ENCODE peak calls at places on chromosome 18, in six cellular contexts. H is SK-N-SH, Q is HepG2, E is K562, U is GM12878, O is H1. G is an unnamed sample.

GRCh38 chr18:77733292-77733903 is 483.8 kb downstream of the GALR1 start:
- DNase-seq in E (no peak), U (no peak), O (peak), H (no peak), Q (no peak), G (no peak)

GRCh38 chr18:6759579-6759978 is 30.1 kb downstream of the ARHGAP28 start:
- DNase-seq in Q (no peak), E (no peak), U (no peak), H (no peak), O (no peak), G (no peak)

GRCh38 chr18:50836521-50836957 is 16.7 kb upstream of the MRO start:
- DNase-seq in H (no peak), Q (no peak), O (no peak), U (peak), E (no peak), G (peak)

GRCh38 chr18:45664824-45665763 is 49.8 kb downstream of the SLC14A2 start:
- DNase-seq in H (peak), O (peak), U (no peak), Q (peak), E (peak), G (peak)

GRCh38 chr18:805008-805754 is 6.9 kb downstream of the YES1 start:
- DNase-seq in O (no peak), E (no peak), U (no peak), Q (no peak), H (no peak), G (no peak)

GRCh38 chr18:6219116-6219717 is 195.5 kb downstream of the L3MBTL4 start:
- DNase-seq in H (peak), U (no peak), O (peak), E (peak), Q (peak), G (peak)

GRCh38 chr18:58793361-58793760 is 71.3 kb upstream of the ZNF532 start:
- DNase-seq in Q (no peak), H (no peak), E (no peak), O (no peak), U (no peak), G (no peak)

GRCh38 chr18:70290482-70291294 is 1.8 kb downstream of the SOCS6 start:
- DNase-seq in U (no peak), E (no peak), H (no peak), O (no peak), Q (no peak), G (no peak)

GRCh38 chr18:75384144-75384543 is 43.4 kb downstream of the SMIM21 start:
- DNase-seq in O (no peak), H (no peak), Q (no peak), U (no peak), E (no peak), G (no peak)

GRCh38 chr18:62751341-62751821 is 36.0 kb downstream of the PHLPP1 start:
- DNase-seq in Q (no peak), E (no peak), O (no peak), H (no peak), U (no peak), G (no peak)

GRCh38 chr18:47993409-47993808 is 63.0 kb upstream of the SMAD2 start:
- DNase-seq in Q (no peak), U (no peak), O (no peak), H (no peak), E (no peak), G (peak)

GRCh38 chr18:46892842-46893241 is 24.5 kb downstream of the PIAS2 start:
- DNase-seq in Q (no peak), E (no peak), H (no peak), U (peak), O (no peak), G (no peak)

GRCh38 chr18:6058941-6059340 is 163.6 kb upstream of the TMEM200C start:
- DNase-seq in E (no peak), U (no peak), H (no peak), O (no peak), Q (peak), G (no peak)

GRCh38 chr18:50857694-50858093 is 21.2 kb upstream of the ME2 start:
- DNase-seq in Q (no peak), E (no peak), O (no peak), H (no peak), U (no peak), G (no peak)

GRCh38 chr18:61141691-61142090 is 191.5 kb upstream of the CDH20 start:
- DNase-seq in E (no peak), H (no peak), O (no peak), Q (no peak), U (no peak), G (no peak)

GRCh38 chr18:616380-616995 is 19.7 kb downstream of the CLUL1 start:
- DNase-seq in Q (peak), U (no peak), H (peak), O (no peak), E (peak), G (peak)

GRCh38 chr18:23719634-23720201 is 30.5 kb downstream of the LAMA3 start:
- DNase-seq in U (no peak), O (no peak), H (no peak), E (peak), Q (peak), G (no peak)

GRCh38 chr18:62576277-62576676 is 53.5 kb downstream of the ZCCHC2 start:
- DNase-seq in Q (no peak), U (no peak), H (no peak), O (no peak), E (no peak), G (no peak)

GRCh38 chr18:79368681-79369080 is 27.0 kb upstream of the NFATC1 start:
- DNase-seq in O (no peak), H (no peak), U (no peak), Q (no peak), E (no peak), G (no peak)

GRCh38 chr18:8480506-8481328 is 128.5 kb upstream of the RAB12 start:
- DNase-seq in O (no peak), E (no peak), U (no peak), H (peak), Q (peak), G (no peak)

GRCh38 chr18:32259553-32259952 is 69.7 kb downstream of the MEP1B start:
- DNase-seq in H (no peak), U (no peak), E (no peak), O (no peak), Q (no peak), G (no peak)

GRCh38 chr18:48832961-48833700 is 117.6 kb downstream of the SMAD7 start:
- DNase-seq in O (peak), E (no peak), U (no peak), H (no peak), Q (no peak), G (peak)

GRCh38 chr18:35876243-35876642 is 96.2 kb upstream of the RMP24 start:
- DNase-seq in O (no peak), U (no peak), E (no peak), Q (no peak), H (peak), G (no peak)
- TF ChIP-seq GABPA in O (no peak), U (no peak), E (no peak), Q (no peak), H (no peak), G (no peak)

GRCh38 chr18:57585421-57585820 is 1.1 kb downstream of the FECH start:
- DNase-seq in H (peak), Q (no peak), U (no peak), O (no peak), E (no peak), G (no peak)
- TF ChIP-seq GABPA in H (no peak), Q (no peak), U (no peak), O (no peak), E (no peak), G (no peak)

GRCh38 chr18:12032786-12033642 is 51.7 kb downstream of the IMPA2 start:
- DNase-seq in U (no peak), E (no peak), O (peak), H (no peak), Q (no peak), G (no peak)
- TF ChIP-seq GABPA in U (no peak), E (no peak), O (no peak), H (no peak), Q (no peak), G (no peak)

DNA sequence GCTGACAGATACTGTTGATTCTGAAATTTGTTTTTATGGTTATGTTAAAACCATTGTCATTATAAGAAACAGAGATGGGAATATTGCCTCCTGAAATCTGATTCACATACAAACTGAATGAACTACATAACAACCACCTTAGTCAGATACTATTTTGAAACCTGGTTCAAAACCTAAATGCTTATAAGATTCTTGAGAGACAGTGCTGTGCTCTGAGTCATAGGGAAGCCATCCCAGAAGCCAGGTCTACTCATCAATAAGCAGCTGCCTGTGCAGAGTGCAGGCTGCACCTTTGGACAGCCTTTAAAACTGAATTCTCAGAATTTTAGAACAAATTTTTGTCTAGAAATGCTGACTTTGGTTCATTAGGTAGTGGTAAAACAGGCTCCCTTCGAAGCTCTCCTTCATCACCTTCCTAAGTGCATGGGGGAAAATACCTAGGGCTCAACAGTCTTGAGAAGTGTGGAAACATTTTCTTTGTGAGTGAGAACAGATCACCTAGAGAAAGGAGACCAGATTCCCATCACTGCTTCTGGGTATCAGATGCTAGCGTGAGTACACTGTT is at the start of gene SERPINB7:
- DNase-seq in O (no peak), H (no peak), Q (no peak), U (no peak), E (no peak), G (no peak)
- TF ChIP-seq GABPA in O (no peak), H (no peak), Q (no peak), U (no peak), E (no peak), G (no peak)

GRCh38 chr18:36303203-36303844 is 5.8 kb downstream of the FHOD3 start:
- DNase-seq in Q (no peak), O (no peak), H (no peak), U (no peak), E (no peak), G (no peak)
- TF ChIP-seq GABPA in Q (no peak), O (no peak), H (no peak), U (no peak), E (no peak), G (no peak)

GRCh38 chr18:71887509-71887908 is 656.6 kb downstream of the CBLN2 start:
- DNase-seq in O (no peak), E (no peak), U (no peak), Q (no peak), H (no peak), G (no peak)
- TF ChIP-seq GABPA in O (no peak), E (no peak), U (no peak), Q (no peak), H (no peak), G (no peak)

DNA sequence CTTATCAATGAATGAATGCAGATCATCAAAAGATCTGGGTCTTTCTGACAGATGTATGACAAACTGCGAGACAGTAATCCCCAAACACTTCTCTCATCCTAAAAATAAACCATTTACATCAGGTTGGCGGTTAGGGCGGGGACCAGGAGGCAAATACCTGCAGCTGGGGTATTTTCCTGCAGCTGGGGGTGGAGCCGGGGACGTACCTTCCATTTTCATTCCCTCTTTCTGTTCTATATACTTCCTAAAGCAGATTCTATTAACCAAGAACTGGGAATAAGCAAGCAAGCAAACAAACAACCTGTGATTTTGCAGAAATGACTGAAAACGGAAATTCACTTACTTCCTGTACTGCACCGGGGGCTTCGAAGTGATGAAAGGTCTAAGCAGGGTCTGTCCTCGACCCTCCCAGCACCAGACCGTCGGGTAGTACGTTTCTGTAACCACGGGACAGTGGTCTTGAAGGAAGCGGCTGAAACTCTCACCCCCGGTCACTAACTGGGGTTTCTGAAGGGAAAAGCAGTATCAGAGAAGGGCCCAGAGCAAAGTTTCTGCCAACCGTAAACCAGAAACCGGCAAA is 1.2 kb downstream of the ABHD3 start:
- DNase-seq in H (peak), U (peak), E (peak), Q (no peak), O (no peak), G (no peak)
- TF ChIP-seq GABPA in H (no peak), U (no peak), E (no peak), Q (no peak), O (no peak), G (no peak)

GRCh38 chr18:22493940-22494339 is 76.2 kb upstream of the CTAGE1 start:
- DNase-seq in H (no peak), U (no peak), E (peak), Q (no peak), O (no peak), G (no peak)
- TF ChIP-seq GABPA in H (no peak), U (no peak), E (no peak), Q (no peak), O (no peak), G (no peak)

DNA sequence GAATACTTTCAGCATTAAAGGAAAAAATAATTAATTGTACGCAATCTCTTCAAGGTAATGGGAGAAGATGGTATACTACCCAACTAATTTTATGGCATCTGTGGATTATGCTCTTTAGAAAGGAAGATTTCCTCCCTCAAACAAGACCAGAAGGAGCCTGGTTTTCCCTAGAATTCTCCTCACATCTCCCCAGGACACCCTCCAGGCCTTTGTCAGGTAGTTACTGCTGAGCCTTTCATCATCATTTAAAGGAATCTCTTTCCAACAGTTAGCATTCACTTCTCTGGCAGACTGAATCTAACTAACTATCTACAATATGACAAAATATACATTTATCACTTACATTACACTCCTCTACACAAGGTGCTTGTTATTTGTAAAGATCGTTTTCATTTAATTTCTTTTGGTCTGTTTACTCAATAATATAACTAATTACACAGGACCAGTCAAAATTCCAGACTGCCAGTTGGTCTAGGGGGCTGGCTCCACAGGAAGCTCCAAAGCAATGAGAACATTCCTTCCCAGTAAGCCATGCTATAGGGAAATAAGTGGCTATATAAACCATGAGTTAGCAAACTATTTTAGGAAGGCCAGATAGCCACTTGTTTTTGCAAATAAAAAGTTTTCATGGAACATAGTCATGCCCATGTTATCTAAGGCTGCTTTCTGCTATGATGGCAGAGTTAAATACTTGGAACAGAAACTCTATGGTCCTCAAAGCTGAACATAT is 19.1 kb downstream of the ZNF24 start:
- DNase-seq in Q (no peak), E (no peak), U (no peak), H (no peak), O (no peak), G (no peak)
- TF ChIP-seq GABPA in Q (no peak), E (no peak), U (no peak), H (no peak), O (no peak), G (no peak)

G was measured in HL-60.